ENCODE peak calls at places on chromosomes 3 and 15, in nine cellular contexts. One of them, this sample, is unnamed.

GRCh38 chr3:115958531-115958930 is 335.2 kb downstream of the GAP43 start:
- DNase-seq in left ventricle myocardium inferior: no peak
- DNase-seq in CD8-positive, alpha-beta T cell: no peak
- DNase-seq in tibial artery: no peak
- DNase-seq in AG04449: no peak
- DNase-seq in dorsolateral prefrontal cortex: no peak
- DNase-seq in pancreas: no peak
- DNase-seq in transverse colon: no peak
- DNase-seq in foreskin fibroblast: no peak
- DNase-seq in this sample: no peak

GRCh38 chr3:197306374-197307086 is 8.1 kb upstream of the DLG1 start:
- DNase-seq in left ventricle myocardium inferior: no peak
- DNase-seq in CD8-positive, alpha-beta T cell: no peak
- DNase-seq in tibial artery: no peak
- DNase-seq in AG04449: no peak
- DNase-seq in dorsolateral prefrontal cortex: no peak
- DNase-seq in pancreas: no peak
- DNase-seq in transverse colon: no peak
- DNase-seq in foreskin fibroblast: peak
- DNase-seq in this sample: peak

GRCh38 chr3:135895106-135895733 is 70.3 kb upstream of the PPP2R3A start:
- DNase-seq in left ventricle myocardium inferior: peak
- DNase-seq in CD8-positive, alpha-beta T cell: no peak
- DNase-seq in tibial artery: peak
- DNase-seq in AG04449: peak
- DNase-seq in dorsolateral prefrontal cortex: peak
- DNase-seq in pancreas: peak
- DNase-seq in transverse colon: peak
- DNase-seq in foreskin fibroblast: peak
- DNase-seq in this sample: peak

GRCh38 chr3:69079269-69080159 is 651 bp downstream of the UBA3 start:
- DNase-seq in left ventricle myocardium inferior: no peak
- DNase-seq in CD8-positive, alpha-beta T cell: no peak
- DNase-seq in tibial artery: no peak
- DNase-seq in AG04449: no peak
- DNase-seq in dorsolateral prefrontal cortex: no peak
- DNase-seq in pancreas: peak
- DNase-seq in transverse colon: no peak
- DNase-seq in foreskin fibroblast: no peak
- DNase-seq in this sample: no peak

GRCh38 chr3:126102530-126102951 is 18.6 kb upstream of the SLC41A3 start:
- DNase-seq in left ventricle myocardium inferior: no peak
- DNase-seq in CD8-positive, alpha-beta T cell: no peak
- DNase-seq in tibial artery: peak
- DNase-seq in AG04449: peak
- DNase-seq in dorsolateral prefrontal cortex: peak
- DNase-seq in pancreas: no peak
- DNase-seq in transverse colon: peak
- DNase-seq in foreskin fibroblast: no peak
- DNase-seq in this sample: peak

GRCh38 chr15:91967935-91968605 is 114.6 kb downstream of the SLCO3A1 start:
- DNase-seq in left ventricle myocardium inferior: no peak
- DNase-seq in CD8-positive, alpha-beta T cell: no peak
- DNase-seq in tibial artery: no peak
- DNase-seq in AG04449: no peak
- DNase-seq in dorsolateral prefrontal cortex: no peak
- DNase-seq in pancreas: no peak
- DNase-seq in transverse colon: no peak
- DNase-seq in foreskin fibroblast: no peak
- DNase-seq in this sample: no peak

GRCh38 chr15:29612701-29613100 is 209.6 kb downstream of the TJP1 start:
- DNase-seq in left ventricle myocardium inferior: no peak
- DNase-seq in CD8-positive, alpha-beta T cell: no peak
- DNase-seq in tibial artery: no peak
- DNase-seq in AG04449: no peak
- DNase-seq in dorsolateral prefrontal cortex: no peak
- DNase-seq in pancreas: no peak
- DNase-seq in transverse colon: no peak
- DNase-seq in foreskin fibroblast: no peak
- DNase-seq in this sample: peak

GRCh38 chr3:12135029-12135634 is 23.6 kb downstream of the TIMP4 start:
- DNase-seq in left ventricle myocardium inferior: peak
- DNase-seq in CD8-positive, alpha-beta T cell: peak
- DNase-seq in tibial artery: peak
- DNase-seq in AG04449: no peak
- DNase-seq in dorsolateral prefrontal cortex: peak
- DNase-seq in pancreas: peak
- DNase-seq in transverse colon: peak
- DNase-seq in foreskin fibroblast: peak
- DNase-seq in this sample: peak

GRCh38 chr3:25724948-25725645 is 58.1 kb downstream of the NGLY1 start:
- DNase-seq in left ventricle myocardium inferior: no peak
- DNase-seq in CD8-positive, alpha-beta T cell: no peak
- DNase-seq in tibial artery: no peak
- DNase-seq in AG04449: no peak
- DNase-seq in dorsolateral prefrontal cortex: no peak
- DNase-seq in pancreas: no peak
- DNase-seq in transverse colon: no peak
- DNase-seq in foreskin fibroblast: no peak
- DNase-seq in this sample: no peak

GRCh38 chr15:29968099-29968892 is 114.5 kb upstream of the GOLGA8J start:
- DNase-seq in left ventricle myocardium inferior: no peak
- DNase-seq in CD8-positive, alpha-beta T cell: no peak
- DNase-seq in tibial artery: no peak
- DNase-seq in AG04449: no peak
- DNase-seq in dorsolateral prefrontal cortex: peak
- DNase-seq in pancreas: peak
- DNase-seq in transverse colon: no peak
- DNase-seq in foreskin fibroblast: no peak
- DNase-seq in this sample: no peak

GRCh38 chr15:49424954-49425353 is 1.9 kb downstream of the FGF7 start:
- DNase-seq in left ventricle myocardium inferior: no peak
- DNase-seq in CD8-positive, alpha-beta T cell: no peak
- DNase-seq in tibial artery: no peak
- DNase-seq in AG04449: no peak
- DNase-seq in dorsolateral prefrontal cortex: no peak
- DNase-seq in pancreas: no peak
- DNase-seq in transverse colon: no peak
- DNase-seq in foreskin fibroblast: no peak
- DNase-seq in this sample: peak

GRCh38 chr15:62110000-62110851 is 43.4 kb downstream of the C2CD4A start:
- DNase-seq in left ventricle myocardium inferior: no peak
- DNase-seq in CD8-positive, alpha-beta T cell: no peak
- DNase-seq in tibial artery: peak
- DNase-seq in AG04449: no peak
- DNase-seq in dorsolateral prefrontal cortex: no peak
- DNase-seq in pancreas: no peak
- DNase-seq in transverse colon: peak
- DNase-seq in foreskin fibroblast: peak
- DNase-seq in this sample: peak

GRCh38 chr15:62112051-62112450 is 45.3 kb downstream of the C2CD4A start:
- DNase-seq in left ventricle myocardium inferior: no peak
- DNase-seq in CD8-positive, alpha-beta T cell: no peak
- DNase-seq in tibial artery: no peak
- DNase-seq in AG04449: no peak
- DNase-seq in dorsolateral prefrontal cortex: no peak
- DNase-seq in pancreas: no peak
- DNase-seq in transverse colon: no peak
- DNase-seq in foreskin fibroblast: no peak
- DNase-seq in this sample: no peak

GRCh38 chr15:62108411-62108810 is 41.6 kb downstream of the C2CD4A start:
- DNase-seq in left ventricle myocardium inferior: no peak
- DNase-seq in CD8-positive, alpha-beta T cell: no peak
- DNase-seq in tibial artery: no peak
- DNase-seq in AG04449: no peak
- DNase-seq in dorsolateral prefrontal cortex: no peak
- DNase-seq in pancreas: no peak
- DNase-seq in transverse colon: no peak
- DNase-seq in foreskin fibroblast: no peak
- DNase-seq in this sample: no peak

GRCh38 chr15:62107561-62108110 is 40.9 kb downstream of the C2CD4A start:
- DNase-seq in left ventricle myocardium inferior: no peak
- DNase-seq in CD8-positive, alpha-beta T cell: no peak
- DNase-seq in tibial artery: no peak
- DNase-seq in AG04449: no peak
- DNase-seq in dorsolateral prefrontal cortex: no peak
- DNase-seq in pancreas: no peak
- DNase-seq in transverse colon: no peak
- DNase-seq in foreskin fibroblast: no peak
- DNase-seq in this sample: peak

DNA sequence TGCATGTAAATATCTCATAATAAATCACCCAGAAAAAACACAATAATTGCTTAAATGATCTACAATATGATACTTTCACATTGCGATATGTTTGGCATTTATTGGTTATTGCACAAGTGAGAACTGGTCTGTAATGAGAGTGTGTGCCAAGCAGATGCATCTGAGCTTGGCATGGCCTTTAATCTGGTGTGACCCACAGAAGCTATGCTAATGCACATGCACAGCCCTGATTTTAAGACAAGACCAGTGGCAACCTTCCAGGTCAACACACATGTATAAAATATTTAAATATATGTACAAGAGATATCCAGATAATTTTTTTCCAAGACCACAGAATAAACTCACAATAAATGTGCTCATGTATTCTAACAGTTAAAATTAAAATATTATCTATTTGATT is 42.7 kb downstream of the C2CD4A start:
- DNase-seq in left ventricle myocardium inferior: no peak
- DNase-seq in CD8-positive, alpha-beta T cell: no peak
- DNase-seq in tibial artery: no peak
- DNase-seq in AG04449: no peak
- DNase-seq in dorsolateral prefrontal cortex: no peak
- DNase-seq in pancreas: no peak
- DNase-seq in transverse colon: no peak
- DNase-seq in foreskin fibroblast: no peak
- DNase-seq in this sample: no peak
- H3K4me3 ChIP-seq in left ventricle myocardium inferior: no peak
- H3K4me3 ChIP-seq in CD8-positive, alpha-beta T cell: no peak
- H3K4me3 ChIP-seq in tibial artery: no peak
- H3K4me3 ChIP-seq in AG04449: no peak
- H3K4me3 ChIP-seq in dorsolateral prefrontal cortex: no peak
- H3K4me3 ChIP-seq in pancreas: no peak
- H3K4me3 ChIP-seq in transverse colon: no peak
- H3K4me3 ChIP-seq in foreskin fibroblast: no peak
- H3K4me3 ChIP-seq in this sample: no peak

GRCh38 chr3:159804726-159805410 is 183.8 kb upstream of the IL12A start:
- DNase-seq in left ventricle myocardium inferior: peak
- DNase-seq in CD8-positive, alpha-beta T cell: no peak
- DNase-seq in tibial artery: peak
- DNase-seq in AG04449: no peak
- DNase-seq in dorsolateral prefrontal cortex: peak
- DNase-seq in pancreas: no peak
- DNase-seq in transverse colon: peak
- DNase-seq in foreskin fibroblast: peak
- DNase-seq in this sample: peak

GRCh38 chr3:159803444-159803843 is 185.2 kb upstream of the IL12A start:
- DNase-seq in left ventricle myocardium inferior: no peak
- DNase-seq in CD8-positive, alpha-beta T cell: no peak
- DNase-seq in tibial artery: no peak
- DNase-seq in AG04449: peak
- DNase-seq in dorsolateral prefrontal cortex: no peak
- DNase-seq in pancreas: no peak
- DNase-seq in transverse colon: no peak
- DNase-seq in foreskin fibroblast: no peak
- DNase-seq in this sample: no peak

GRCh38 chr3:159806412-159806811 is 182.2 kb upstream of the IL12A start:
- DNase-seq in left ventricle myocardium inferior: peak
- DNase-seq in CD8-positive, alpha-beta T cell: no peak
- DNase-seq in tibial artery: no peak
- DNase-seq in AG04449: no peak
- DNase-seq in dorsolateral prefrontal cortex: peak
- DNase-seq in pancreas: no peak
- DNase-seq in transverse colon: no peak
- DNase-seq in foreskin fibroblast: peak
- DNase-seq in this sample: peak

GRCh38 chr3:159807137-159808028 is 181.3 kb upstream of the IL12A start:
- DNase-seq in left ventricle myocardium inferior: no peak
- DNase-seq in CD8-positive, alpha-beta T cell: no peak
- DNase-seq in tibial artery: no peak
- DNase-seq in AG04449: no peak
- DNase-seq in dorsolateral prefrontal cortex: no peak
- DNase-seq in pancreas: no peak
- DNase-seq in transverse colon: no peak
- DNase-seq in foreskin fibroblast: no peak
- DNase-seq in this sample: no peak

GRCh38 chr3:159805411-159805772 is 183.2 kb upstream of the IL12A start:
- DNase-seq in left ventricle myocardium inferior: no peak
- DNase-seq in CD8-positive, alpha-beta T cell: no peak
- DNase-seq in tibial artery: no peak
- DNase-seq in AG04449: no peak
- DNase-seq in dorsolateral prefrontal cortex: no peak
- DNase-seq in pancreas: no peak
- DNase-seq in transverse colon: no peak
- DNase-seq in foreskin fibroblast: no peak
- DNase-seq in this sample: no peak
- TF ChIP-seq CTCF in left ventricle myocardium inferior: no peak
- TF ChIP-seq CTCF in CD8-positive, alpha-beta T cell: no peak
- TF ChIP-seq CTCF in tibial artery: no peak
- TF ChIP-seq CTCF in AG04449: no peak
- TF ChIP-seq CTCF in dorsolateral prefrontal cortex: no peak
- TF ChIP-seq CTCF in pancreas: no peak
- TF ChIP-seq CTCF in transverse colon: no peak
- TF ChIP-seq CTCF in foreskin fibroblast: no peak
- TF ChIP-seq CTCF in this sample: no peak

DNA sequence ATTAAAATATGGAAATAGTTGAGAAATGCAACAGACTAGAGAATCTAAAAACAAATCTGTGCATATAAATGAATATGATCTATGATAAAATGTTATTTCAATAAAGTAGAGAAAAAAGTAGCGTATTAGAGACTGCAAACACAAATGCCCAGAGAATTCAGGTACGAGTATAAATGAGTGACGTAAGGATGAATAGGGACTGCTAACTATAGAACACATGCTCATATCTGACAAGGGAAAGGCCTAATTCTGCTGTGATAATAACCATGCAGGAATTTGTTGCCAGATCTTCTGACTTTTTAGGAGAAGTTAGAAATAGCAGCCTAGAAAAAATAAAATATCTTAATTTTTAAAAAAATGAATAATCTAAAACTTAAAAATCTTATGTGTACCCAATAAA is 73.1 kb downstream of the ESYT3 start:
- DNase-seq in left ventricle myocardium inferior: no peak
- DNase-seq in CD8-positive, alpha-beta T cell: no peak
- DNase-seq in tibial artery: no peak
- DNase-seq in AG04449: no peak
- DNase-seq in dorsolateral prefrontal cortex: no peak
- DNase-seq in pancreas: no peak
- DNase-seq in transverse colon: no peak
- DNase-seq in foreskin fibroblast: no peak
- DNase-seq in this sample: no peak
- H3K4me3 ChIP-seq in left ventricle myocardium inferior: no peak
- H3K4me3 ChIP-seq in CD8-positive, alpha-beta T cell: no peak
- H3K4me3 ChIP-seq in tibial artery: no peak
- H3K4me3 ChIP-seq in AG04449: no peak
- H3K4me3 ChIP-seq in dorsolateral prefrontal cortex: no peak
- H3K4me3 ChIP-seq in pancreas: no peak
- H3K4me3 ChIP-seq in transverse colon: no peak
- H3K4me3 ChIP-seq in foreskin fibroblast: no peak
- H3K4me3 ChIP-seq in this sample: no peak

GRCh38 chr3:37833790-37834189 is 27.9 kb upstream of the CTDSPL start:
- DNase-seq in left ventricle myocardium inferior: no peak
- DNase-seq in CD8-positive, alpha-beta T cell: no peak
- DNase-seq in tibial artery: no peak
- DNase-seq in AG04449: no peak
- DNase-seq in dorsolateral prefrontal cortex: no peak
- DNase-seq in pancreas: no peak
- DNase-seq in transverse colon: no peak
- DNase-seq in foreskin fibroblast: no peak
- DNase-seq in this sample: no peak
- TF ChIP-seq CTCF in left ventricle myocardium inferior: peak
- TF ChIP-seq CTCF in CD8-positive, alpha-beta T cell: no peak
- TF ChIP-seq CTCF in tibial artery: no peak
- TF ChIP-seq CTCF in AG04449: no peak
- TF ChIP-seq CTCF in dorsolateral prefrontal cortex: no peak
- TF ChIP-seq CTCF in pancreas: no peak
- TF ChIP-seq CTCF in transverse colon: no peak
- TF ChIP-seq CTCF in foreskin fibroblast: no peak
- TF ChIP-seq CTCF in this sample: peak